ENCODE peak calls at places on chromosome 2, in ten cellular contexts. K is fibroblast of the aortic adventitia, Z is cardiac fibroblast, P is endothelial cell of umbilical vein, R is RWPE1, H is Calu3, S is left ventricle myocardium inferior, B is body of pancreas, N is hepatocyte, D is lung. F is an unnamed sample.
A peak's percentile ranks its signal among the peaks of the same experiment; 100 is the strongest.

GRCh38 chr2:68806511-68807109 is 64.6 kb downstream of the BMP10 start:
- DNase-seq in K (peak; percentile 34), Z (peak; percentile 80), P (no peak), R (peak; percentile 55), H (no peak), S (no peak), B (no peak), N (no peak), D (no peak), F (no peak)

GRCh38 chr2:122032264-122032645 is 276.8 kb downstream of the TSN start:
- DNase-seq in K (no peak), Z (no peak), P (no peak), R (no peak), H (no peak), S (no peak), B (no peak), N (no peak), D (no peak), F (no peak)

GRCh38 chr2:70918016-70918415 is 17.7 kb upstream of the ATP6V1B1 start:
- DNase-seq in K (no peak), Z (no peak), P (no peak), R (no peak), H (no peak), S (no peak), B (no peak), N (no peak), D (no peak), F (no peak)

GRCh38 chr2:119488245-119489182 is 35.8 kb downstream of the SCTR start:
- DNase-seq in K (no peak), Z (no peak), P (no peak), R (no peak), H (peak; percentile 30), S (no peak), B (peak; percentile 59), N (peak; percentile 7), D (peak; percentile 58), F (no peak)

GRCh38 chr2:13758412-13758811 is 874.1 kb upstream of the LRATD1 start:
- DNase-seq in K (no peak), Z (no peak), P (no peak), R (no peak), H (no peak), S (no peak), B (no peak), N (no peak), D (no peak), F (no peak)

GRCh38 chr2:98558852-98559530 is 49.3 kb downstream of the COA5 start:
- DNase-seq in K (no peak), Z (no peak), P (no peak), R (no peak), H (no peak), S (no peak), B (no peak), N (no peak), D (no peak), F (no peak)

GRCh38 chr2:230905448-230906430 is 19.3 kb downstream of the GPR55 start:
- DNase-seq in K (no peak), Z (peak; percentile 12), P (no peak), R (no peak), H (no peak), S (no peak), B (peak; percentile 5), N (peak; percentile 35), D (no peak), F (no peak)

GRCh38 chr2:134261398-134262131 is 7.7 kb downstream of the MGAT5 start:
- DNase-seq in K (peak; percentile 82), Z (peak; percentile 88), P (peak; percentile 72), R (no peak), H (no peak), S (no peak), B (no peak), N (no peak), D (no peak), F (peak; percentile 23)

GRCh38 chr2:190270298-190270697 is 49.3 kb downstream of the HIBCH start:
- DNase-seq in K (peak; percentile 51), Z (peak; percentile 34), P (no peak), R (no peak), H (no peak), S (no peak), B (no peak), N (no peak), D (no peak), F (no peak)

GRCh38 chr2:159982270-159982669 is 80.1 kb downstream of the PLA2R1 start:
- DNase-seq in K (peak; percentile 85), Z (peak; percentile 88), P (peak; percentile 85), R (peak; percentile 83), H (no peak), S (no peak), B (no peak), N (peak; percentile 19), D (no peak), F (no peak)

GRCh38 chr2:97991081-97991856 is 4.5 kb downstream of the TMEM131 start:
- DNase-seq in K (no peak), Z (no peak), P (no peak), R (no peak), H (no peak), S (no peak), B (no peak), N (no peak), D (no peak), F (peak; percentile 18)

GRCh38 chr2:182047544-182047943 is 61.9 kb downstream of the PPP1R1C start:
- DNase-seq in K (peak; percentile 56), Z (no peak), P (no peak), R (no peak), H (no peak), S (no peak), B (no peak), N (no peak), D (no peak), F (no peak)

GRCh38 chr2:152098033-152098797 is 629 bp downstream of the CACNB4 start:
- DNase-seq in K (no peak), Z (peak; percentile 17), P (no peak), R (peak; percentile 18), H (peak; percentile 19), S (peak; percentile 19), B (peak; percentile 26), N (peak; percentile 51), D (no peak), F (peak; percentile 63)

GRCh38 chr2:164868563-164869419 is 27.2 kb upstream of the COBLL1 start:
- DNase-seq in K (no peak), Z (no peak), P (peak; percentile 23), R (no peak), H (no peak), S (no peak), B (no peak), N (peak; percentile 14), D (no peak), F (no peak)

GRCh38 chr2:229852565-229852964 is 69.2 kb downstream of the TRIP12 start:
- DNase-seq in K (peak; percentile 61), Z (peak; percentile 86), P (peak; percentile 97), R (no peak), H (no peak), S (no peak), B (no peak), N (no peak), D (no peak), F (peak; percentile 61)

GRCh38 chr2:174350018-174350417 is 15.3 kb downstream of the SP9 start:
- DNase-seq in K (no peak), Z (peak; percentile 45), P (no peak), R (no peak), H (no peak), S (no peak), B (no peak), N (peak; percentile 17), D (no peak), F (peak; percentile 35)
- TF ChIP-seq CTCF in K (peak; percentile 47), Z (peak; percentile 38), P (peak; percentile 35), R (peak; percentile 53), H (peak; percentile 31), S (peak; percentile 27), B (no peak), N (peak; percentile 46), D (no peak), F (peak; percentile 18)

GRCh38 chr2:88190808-88191721 is 20.9 kb downstream of the THNSL2 start:
- DNase-seq in K (peak; percentile 42), Z (peak; percentile 23), P (peak; percentile 29), R (peak; percentile 49), H (peak; percentile 39), S (no peak), B (peak; percentile 38), N (peak; percentile 63), D (no peak), F (peak; percentile 79)
- TF ChIP-seq CTCF in K (peak; percentile 67), Z (peak; percentile 46), P (peak; percentile 68), R (peak; percentile 58), H (peak; percentile 59), S (peak; percentile 68), B (peak; percentile 53), N (peak; percentile 77), D (peak; percentile 3), F (peak; percentile 77)

DNA sequence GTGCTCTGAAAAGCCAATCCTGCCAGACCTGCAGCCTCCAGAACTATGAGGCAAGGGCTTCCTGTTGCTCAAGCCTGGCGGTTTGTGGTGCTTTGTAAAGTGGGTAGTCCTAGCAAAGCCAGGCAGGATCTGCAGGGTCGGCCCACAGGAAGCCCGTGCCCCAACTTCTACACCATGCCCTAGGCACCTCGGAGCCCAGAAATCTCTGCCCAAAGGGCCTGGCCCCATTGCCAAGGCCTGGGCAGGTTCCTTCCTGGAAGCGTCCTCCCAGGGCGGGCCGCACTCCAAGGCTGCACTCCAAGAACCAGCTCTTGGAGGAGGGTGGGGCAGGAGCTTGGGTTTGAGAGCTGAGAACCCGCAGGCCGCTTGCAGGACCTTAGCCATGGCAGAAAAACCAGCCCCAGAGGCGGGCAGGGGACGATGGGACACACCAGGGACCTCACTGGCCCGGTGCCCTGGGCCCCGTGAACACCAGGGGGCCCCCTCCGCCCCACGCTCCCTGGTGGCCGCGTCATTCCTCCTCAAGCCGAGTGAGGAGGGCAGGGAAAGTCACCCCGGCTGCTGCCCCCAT is 37.2 kb upstream of the ID2 start:
- DNase-seq in K (no peak), Z (peak; percentile 5), P (no peak), R (no peak), H (no peak), S (peak; percentile 38), B (no peak), N (no peak), D (no peak), F (no peak)
- TF ChIP-seq CTCF in K (no peak), Z (no peak), P (no peak), R (no peak), H (no peak), S (peak; percentile 69), B (peak; percentile 58), N (no peak), D (no peak), F (peak; percentile 16)

GRCh38 chr2:96123290-96123689 is 6.9 kb upstream of the ADRA2B start:
- DNase-seq in K (no peak), Z (no peak), P (no peak), R (no peak), H (no peak), S (no peak), B (no peak), N (no peak), D (no peak), F (no peak)

GRCh38 chr2:96121414-96121813 is 5.0 kb upstream of the ADRA2B start:
- DNase-seq in K (no peak), Z (no peak), P (no peak), R (no peak), H (no peak), S (no peak), B (no peak), N (no peak), D (no peak), F (no peak)

GRCh38 chr2:96123936-96124335 is 7.6 kb upstream of the ADRA2B start:
- DNase-seq in K (no peak), Z (no peak), P (no peak), R (no peak), H (no peak), S (no peak), B (no peak), N (no peak), D (no peak), F (no peak)

GRCh38 chr2:96122391-96122790 is 6.0 kb upstream of the ADRA2B start:
- DNase-seq in K (no peak), Z (no peak), P (no peak), R (no peak), H (no peak), S (no peak), B (no peak), N (no peak), D (no peak), F (no peak)

GRCh38 chr2:96124406-96125265 is 8.3 kb upstream of the ADRA2B start:
- DNase-seq in K (no peak), Z (no peak), P (no peak), R (no peak), H (no peak), S (no peak), B (no peak), N (no peak), D (no peak), F (no peak)
- TF ChIP-seq CTCF in K (no peak), Z (no peak), P (no peak), R (no peak), H (no peak), S (no peak), B (no peak), N (no peak), D (no peak), F (no peak)

F was measured in GM13977.